ENCODE peak calls at places on chromosomes 12 and 14, in five cellular contexts. B is spleen, F is transverse colon, N is HepG2, O is GM23338. Y is an unnamed sample.

GRCh38 chr14:66717571-66718140 is 209.7 kb downstream of the GPHN start:
- DNase-seq in F (no peak), N (no peak), O (no peak), B (no peak), Y (no peak)

GRCh38 chr14:21233457-21234076 is 35.7 kb downstream of the HNRNPC start:
- DNase-seq in F (no peak), B (no peak), N (peak), O (peak), Y (no peak)

GRCh38 chr12:121893901-121894540 is 5.4 kb downstream of the PSMD9 start:
- DNase-seq in O (peak), F (no peak), B (no peak), N (peak), Y (no peak)

GRCh38 chr12:27779416-27779815 is 617 bp upstream of the KLHL42 start:
- DNase-seq in N (peak), B (peak), F (peak), O (peak), Y (no peak)

GRCh38 chr14:85296466-85297210 is 233.3 kb upstream of the FLRT2 start:
- DNase-seq in F (no peak), N (no peak), O (no peak), B (no peak), Y (no peak)

GRCh38 chr12:104494137-104494815 is 37.5 kb downstream of the CHST11 start:
- DNase-seq in O (no peak), B (no peak), N (no peak), F (no peak), Y (peak)

GRCh38 chr14:103081951-103082350 is 2.1 kb upstream of the LBHD2 start:
- DNase-seq in O (no peak), N (no peak), B (no peak), F (no peak), Y (no peak)

GRCh38 chr14:63470877-63471565 is 72.2 kb downstream of the PPP2R5E start:
- DNase-seq in N (peak), F (no peak), B (no peak), O (no peak), Y (no peak)

GRCh38 chr12:117408161-117408791 is 46.9 kb upstream of the NOS1 start:
- DNase-seq in B (no peak), F (peak), O (peak), N (no peak), Y (peak)

GRCh38 chr12:95262808-95263207 is 45.2 kb downstream of the VEZT start:
- DNase-seq in N (no peak), O (no peak), B (no peak), F (no peak), Y (no peak)

GRCh38 chr14:104252256-104253215 is 114.1 kb downstream of the KIF26A start:
- DNase-seq in O (no peak), F (no peak), N (no peak), B (no peak), Y (no peak)

GRCh38 chr12:1222858-1223644 is 232.0 kb downstream of the ERC1 start:
- DNase-seq in B (no peak), N (no peak), F (no peak), O (no peak), Y (no peak)

GRCh38 chr14:54251356-54251755 is 145.5 kb upstream of the CDKN3 start:
- DNase-seq in F (no peak), O (no peak), B (no peak), N (no peak), Y (no peak)

GRCh38 chr12:131027876-131028586 is 74.3 kb downstream of the ADGRD1 start:
- DNase-seq in F (no peak), O (no peak), B (no peak), N (no peak), Y (no peak)

GRCh38 chr12:62785941-62786559 is 148.9 kb downstream of the PPM1H start:
- DNase-seq in N (no peak), O (no peak), F (no peak), B (no peak), Y (no peak)

GRCh38 chr14:68898248-68899032 is 80.7 kb downstream of the ACTN1 start:
- DNase-seq in F (no peak), N (no peak), B (no peak), O (no peak), Y (no peak)

GRCh38 chr12:62799126-62799736 is 135.7 kb downstream of the PPM1H start:
- DNase-seq in B (no peak), F (peak), O (peak), N (peak), Y (peak)

GRCh38 chr14:60722836-60723217 is 1.3 kb downstream of the SIX4 start:
- DNase-seq in O (peak), N (no peak), F (peak), B (no peak), Y (no peak)

GRCh38 chr12:6062427-6063378 is 61.8 kb downstream of the VWF start:
- DNase-seq in B (peak), O (peak), N (peak), F (peak), Y (no peak)

GRCh38 chr12:27975222-27976136 is 2.9 kb upstream of the PTHLH start:
- DNase-seq in O (peak), N (no peak), B (peak), F (no peak), Y (no peak)

GRCh38 chr12:68951652-68952051 is 18.7 kb upstream of the CPM start:
- DNase-seq in O (no peak), F (peak), N (no peak), B (peak), Y (no peak)

GRCh38 chr14:104145826-104146642 is 7.6 kb downstream of the KIF26A start:
- DNase-seq in F (no peak), O (no peak), N (no peak), B (peak), Y (no peak)

GRCh38 chr14:32507029-32507984 is 178.2 kb downstream of the AKAP6 start:
- DNase-seq in N (no peak), O (no peak), B (no peak), F (no peak), Y (no peak)

GRCh38 chr14:31942216-31942841 is 134.8 kb upstream of the ARHGAP5 start:
- DNase-seq in O (no peak), N (no peak), B (no peak), F (no peak), Y (no peak)

GRCh38 chr12:125983094-125983783 is 918.0 kb downstream of the AACS start:
- DNase-seq in N (peak), O (peak), F (peak), B (peak), Y (peak)

GRCh38 chr12:4290011-4290790 is 16.6 kb downstream of the CCND2 start:
- DNase-seq in N (no peak), O (no peak), B (no peak), F (no peak), Y (no peak)

GRCh38 chr12:11067514-11067913 is 5.4 kb upstream of the TAS2R46 start:
- DNase-seq in O (no peak), N (no peak), F (peak), B (no peak), Y (no peak)

GRCh38 chr12:48004039-48004940 is at the start of gene COL2A1:
- DNase-seq in N (no peak), O (peak), B (no peak), F (no peak), Y (no peak)

GRCh38 chr12:88935856-88936255 is 355.6 kb upstream of the KITLG start:
- DNase-seq in O (no peak), B (no peak), F (no peak), N (no peak), Y (no peak)

GRCh38 chr12:55906056-55906455 is 21.6 kb downstream of the PYM1 start:
- DNase-seq in O (no peak), N (no peak), B (no peak), F (no peak), Y (no peak)

GRCh38 chr12:48824112-48824511 is 5.8 kb downstream of the CACNB3 start:
- DNase-seq in O (peak), F (no peak), B (no peak), N (no peak), Y (no peak)

GRCh38 chr12:89559753-89560152 is 33.9 kb upstream of the POC1B start:
- DNase-seq in B (no peak), F (no peak), O (no peak), N (peak), Y (no peak)

GRCh38 chr12:103841690-103842584 is 903 bp upstream of the NT5DC3 start:
- DNase-seq in N (peak), O (peak), F (no peak), B (peak), Y (peak)

GRCh38 chr14:32102152-32102787 is 25.2 kb downstream of the ARHGAP5 start:
- DNase-seq in O (no peak), N (no peak), F (no peak), B (no peak), Y (no peak)

GRCh38 chr12:124111006-124111405 is 138.0 kb downstream of the ZNF664 start:
- DNase-seq in B (no peak), O (no peak), F (no peak), N (no peak), Y (no peak)

GRCh38 chr14:59275668-59276067 is 87.2 kb downstream of the DAAM1 start:
- DNase-seq in O (no peak), N (peak), F (no peak), B (no peak), Y (no peak)

GRCh38 chr14:88919502-88919901 is 95.1 kb downstream of the TTC8 start:
- DNase-seq in F (peak), O (no peak), B (no peak), N (no peak), Y (no peak)

DNA sequence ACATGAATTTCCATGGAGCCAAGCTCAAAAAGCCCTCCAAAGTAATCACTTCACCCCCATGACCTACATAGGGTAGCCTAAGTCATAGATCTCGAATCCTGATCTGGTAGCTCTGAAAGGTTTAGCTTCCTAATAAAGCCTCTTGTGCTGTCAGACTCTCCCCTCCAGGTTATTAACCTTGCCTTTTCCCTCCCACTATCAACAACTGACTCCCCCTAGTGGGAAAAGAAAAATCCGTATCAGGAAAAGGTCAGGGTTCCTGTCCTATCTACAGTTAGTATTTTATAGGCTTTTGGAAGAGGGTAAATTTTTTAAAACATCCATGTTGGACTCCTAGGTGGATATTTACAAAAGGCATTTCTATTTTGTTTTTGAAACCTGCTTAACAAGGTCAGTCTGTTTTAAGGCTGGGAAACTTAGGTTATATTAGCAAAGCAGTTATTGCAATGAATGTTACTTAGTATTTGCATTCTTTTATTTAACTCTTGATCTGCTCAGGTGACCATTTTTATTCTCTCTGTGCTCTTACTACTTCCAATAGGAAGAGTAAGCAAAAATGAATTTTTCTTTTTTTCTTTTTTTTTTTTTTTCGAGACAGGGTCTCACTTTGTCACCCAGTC is 8.0 kb downstream of the YY1 start:
- DNase-seq in F (no peak), B (no peak), O (peak), N (peak), Y (no peak)
- H3K27ac ChIP-seq in F (peak), B (no peak), O (no peak), N (peak), Y (peak)

GRCh38 chr12:123064885-123065619 is 84.6 kb downstream of the ARL6IP4 start:
- DNase-seq in B (peak), O (no peak), F (no peak), N (no peak), Y (no peak)
- H3K4me3 ChIP-seq in B (no peak), O (no peak), F (no peak), N (no peak), Y (no peak)

DNA sequence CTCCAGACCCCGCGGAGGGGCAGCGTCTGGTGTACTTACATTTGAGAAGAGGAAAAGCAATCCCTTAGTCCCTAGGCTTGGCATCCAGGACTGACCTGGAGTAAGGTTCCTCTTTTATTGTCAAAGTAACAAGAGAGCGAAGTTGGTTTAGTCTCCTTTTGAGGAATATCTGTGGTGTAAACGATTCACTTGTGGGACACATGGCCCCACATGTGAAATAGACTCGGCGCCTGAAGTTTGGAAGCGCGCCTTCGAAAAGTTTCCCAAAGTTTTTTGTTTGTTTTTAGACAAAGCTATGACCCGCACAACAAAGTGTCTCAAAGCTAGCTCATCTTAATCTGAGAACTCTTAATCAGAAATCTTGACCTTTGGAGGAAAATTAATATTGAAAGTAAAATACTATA is 744 bp downstream of the STYX start:
- DNase-seq in N (no peak), B (no peak), F (no peak), O (no peak), Y (no peak)
- TF ChIP-seq POLR2AphosphoS5 in N (no peak), B (no peak), F (no peak), O (no peak), Y (no peak)

GRCh38 chr12:93626160-93626559 is 51.0 kb upstream of the CRADD start:
- DNase-seq in B (no peak), O (no peak), F (no peak), N (no peak), Y (no peak)
- H3K27ac ChIP-seq in B (no peak), O (no peak), F (no peak), N (no peak), Y (no peak)

GRCh38 chr12:51905507-51906438 is 1.5 kb upstream of the ACVRL1 start:
- DNase-seq in O (no peak), B (no peak), F (peak), N (no peak), Y (no peak)
- H3K4me3 ChIP-seq in O (peak), B (peak), F (no peak), N (no peak), Y (no peak)

GRCh38 chr12:119338593-119339363 is 4.2 kb downstream of the CCDC60 start:
- DNase-seq in F (no peak), N (no peak), B (no peak), O (peak), Y (no peak)
- TF ChIP-seq POLR2AphosphoS5 in F (no peak), N (no peak), B (no peak), O (peak), Y (no peak)

DNA sequence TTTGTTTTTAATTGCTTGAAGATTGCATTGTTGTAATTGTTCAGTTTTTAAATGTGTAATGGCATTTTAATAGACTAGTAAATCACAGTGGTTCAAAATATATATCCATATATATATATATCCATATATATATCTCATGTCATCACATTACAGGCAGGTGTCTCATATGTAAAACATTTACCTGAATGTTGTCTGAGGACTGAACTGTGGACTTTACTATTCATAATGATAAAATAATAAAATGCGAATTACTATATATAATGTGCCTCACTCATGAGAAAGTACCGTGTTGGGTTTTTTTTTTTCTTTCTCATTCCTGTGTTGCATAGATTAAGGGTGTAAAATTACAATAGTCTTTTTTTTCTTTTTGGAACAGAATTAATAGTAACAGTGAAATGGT is 173.3 kb downstream of the CRADD start:
- DNase-seq in O (no peak), B (no peak), N (no peak), F (no peak), Y (no peak)
- H3K27ac ChIP-seq in O (no peak), B (no peak), N (no peak), F (peak), Y (no peak)

GRCh38 chr14:24368215-24368561 is 204 bp downstream of the NFATC4 start:
- DNase-seq in O (peak), F (no peak), B (no peak), N (no peak), Y (no peak)

GRCh38 chr14:24367506-24368214 is at the start of gene NFATC4:
- DNase-seq in F (peak), N (peak), B (no peak), O (peak), Y (peak)

GRCh38 chr14:24368562-24369252 is 723 bp downstream of the NFATC4 start:
- DNase-seq in O (peak), B (peak), F (peak), N (no peak), Y (peak)

GRCh38 chr14:24369463-24369862 is 1.5 kb downstream of the NFATC4 start:
- DNase-seq in N (no peak), B (no peak), O (no peak), F (peak), Y (no peak)

DNA sequence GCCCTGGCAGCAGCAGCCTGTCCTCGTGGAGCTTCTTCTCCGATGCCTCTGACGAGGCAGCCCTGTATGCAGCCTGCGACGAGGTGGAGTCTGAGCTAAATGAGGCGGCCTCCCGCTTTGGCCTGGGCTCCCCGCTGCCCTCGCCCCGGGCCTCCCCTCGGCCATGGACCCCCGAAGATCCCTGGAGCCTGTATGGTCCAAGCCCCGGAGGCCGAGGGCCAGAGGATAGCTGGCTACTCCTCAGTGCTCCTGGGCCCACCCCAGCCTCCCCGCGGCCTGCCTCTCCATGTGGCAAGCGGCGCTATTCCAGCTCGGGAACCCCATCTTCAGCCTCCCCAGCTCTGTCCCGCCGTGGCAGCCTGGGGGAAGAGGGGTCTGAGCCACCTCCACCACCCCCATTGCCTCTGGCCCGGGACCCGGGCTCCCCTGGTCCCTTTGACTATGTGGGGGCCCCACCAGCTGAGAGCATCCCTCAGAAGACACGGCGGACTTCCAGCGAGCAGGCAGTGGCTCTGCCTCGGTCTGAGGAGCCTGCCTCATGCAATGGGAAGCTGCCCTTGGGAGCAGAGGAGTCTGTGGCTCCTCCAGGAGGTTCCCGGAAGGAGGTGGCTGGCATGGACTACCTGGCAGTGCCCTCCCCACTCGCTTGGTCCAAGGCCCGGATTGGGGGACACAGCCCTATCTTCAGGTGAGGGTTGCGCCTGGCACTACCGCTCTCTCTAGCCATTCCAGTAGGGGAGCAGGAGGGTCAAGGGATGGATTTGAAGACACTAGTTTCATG is 2.1 kb downstream of the NFATC4 start:
- DNase-seq in F (no peak), N (no peak), B (no peak), O (no peak), Y (no peak)
- H3K4me3 ChIP-seq in F (no peak), N (no peak), B (no peak), O (no peak), Y (peak)

DNA sequence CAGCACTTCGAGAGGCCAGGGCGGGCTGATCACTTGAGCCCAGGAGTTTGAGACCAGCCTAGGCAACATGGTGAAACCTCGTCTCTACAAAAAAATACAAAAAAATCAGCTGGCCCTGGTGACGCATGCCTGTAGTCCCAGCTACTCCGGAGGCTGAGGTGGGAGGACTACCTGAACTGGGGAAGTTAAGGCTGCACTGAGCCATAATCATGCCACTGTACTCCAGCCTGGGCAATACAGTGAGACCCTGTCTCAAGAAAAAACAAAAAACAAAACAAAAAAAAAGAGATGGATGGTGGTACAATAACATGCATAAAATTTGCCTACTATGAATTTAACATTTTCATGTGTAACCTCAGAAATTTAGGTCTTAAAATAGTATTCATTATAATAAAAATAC is 2.2 kb downstream of the THAP2 start:
- DNase-seq in O (no peak), B (no peak), N (no peak), F (no peak), Y (no peak)
- TF ChIP-seq POLR2AphosphoS5 in O (no peak), B (no peak), N (no peak), F (no peak), Y (no peak)

Y was measured in breast epithelium.